ENCODE peak calls at places on chromosomes 3 and 15, in nine cellular contexts. Q is HFF-Myc, V is AG04449, W is esophagus squamous epithelium, F is psoas muscle, U is tibial artery, I is breast epithelium, E is GM06990, N is cardiac muscle cell. X is an unnamed sample.

GRCh38 chr3:99934984-99935797 is 117.5 kb downstream of the CMSS1 start:
- DNase-seq in W (no peak), V (no peak), I (no peak), E (no peak), Q (no peak), F (no peak), U (no peak), N (peak), X (no peak)

GRCh38 chr3:125032100-125032643 is 23.6 kb downstream of the HEG1 start:
- DNase-seq in W (no peak), F (no peak), N (peak), V (no peak), E (no peak), Q (no peak), I (no peak), U (no peak), X (no peak)

GRCh38 chr3:145807990-145808389 is 353.0 kb downstream of the PLOD2 start:
- DNase-seq in F (no peak), W (no peak), I (no peak), U (no peak), V (no peak), Q (no peak), N (peak), E (no peak), X (no peak)

GRCh38 chr15:35054380-35054779 is 30.7 kb downstream of the NANOGP8 start:
- DNase-seq in N (no peak), Q (no peak), W (no peak), I (no peak), E (no peak), V (no peak), U (no peak), F (no peak), X (no peak)

GRCh38 chr3:105304487-105304886 is 62.2 kb upstream of the ALCAM start:
- DNase-seq in V (peak), U (no peak), F (no peak), I (no peak), Q (no peak), N (peak), E (no peak), W (no peak), X (no peak)

GRCh38 chr15:33915571-33916407 is 52.5 kb upstream of the CHRM5 start:
- DNase-seq in Q (no peak), F (no peak), N (no peak), W (no peak), I (no peak), V (no peak), U (no peak), E (peak), X (peak)

GRCh38 chr3:99869621-99870020 is 52.0 kb downstream of the CMSS1 start:
- DNase-seq in U (no peak), F (no peak), N (no peak), V (no peak), I (no peak), Q (no peak), E (no peak), W (no peak), X (no peak)

GRCh38 chr15:66766282-66767228 is 64.5 kb downstream of the SMAD6 start:
- DNase-seq in E (no peak), N (peak), I (no peak), Q (no peak), F (no peak), W (no peak), U (no peak), V (no peak), X (no peak)

GRCh38 chr3:153599685-153600084 is 437.7 kb downstream of the RAP2B start:
- DNase-seq in E (no peak), N (peak), W (no peak), U (peak), I (no peak), Q (peak), V (peak), F (no peak), X (peak)

GRCh38 chr15:45919806-45920205 is 285.0 kb downstream of the SQOR start:
- DNase-seq in W (no peak), Q (peak), N (peak), I (no peak), U (no peak), E (no peak), F (no peak), V (no peak), X (peak)

GRCh38 chr3:151974067-151974466 is 100.6 kb downstream of the SUCNR1 start:
- DNase-seq in N (peak), U (no peak), F (no peak), E (no peak), W (no peak), V (no peak), I (no peak), Q (no peak), X (peak)

GRCh38 chr3:46378426-46378942 is 7.7 kb downstream of the CCR5 start:
- DNase-seq in N (peak), W (no peak), Q (no peak), I (no peak), U (peak), V (no peak), F (peak), E (peak), X (no peak)

GRCh38 chr3:124363451-124363850 is 366.8 kb upstream of the UMPS start:
- DNase-seq in V (peak), F (no peak), I (no peak), N (peak), Q (no peak), W (no peak), U (no peak), E (no peak), X (peak)

GRCh38 chr15:92277776-92278175 is 115.9 kb upstream of the ST8SIA2 start:
- DNase-seq in Q (no peak), F (no peak), N (peak), I (no peak), W (no peak), U (no peak), V (no peak), E (no peak), X (no peak)

GRCh38 chr3:50050361-50050760 is 38.4 kb upstream of the RBM5 start:
- DNase-seq in V (peak), F (no peak), N (peak), E (no peak), I (no peak), W (no peak), Q (peak), U (no peak), X (no peak)

GRCh38 chr3:54278960-54279359 is 156.6 kb downstream of the CACNA2D3 start:
- DNase-seq in N (peak), I (no peak), F (no peak), Q (no peak), E (no peak), U (no peak), V (no peak), W (no peak), X (no peak)

GRCh38 chr15:101267320-101268104 is 9.8 kb downstream of the SELENOS start:
- DNase-seq in W (no peak), N (peak), V (peak), I (no peak), U (peak), E (no peak), F (peak), Q (peak), X (no peak)

GRCh38 chr15:32003558-32003957 is 26.8 kb upstream of the CHRNA7 start:
- DNase-seq in U (no peak), E (no peak), V (no peak), N (no peak), Q (no peak), F (no peak), I (no peak), W (no peak), X (no peak)

GRCh38 chr3:152388631-152389030 is 119.9 kb downstream of the MBNL1 start:
- DNase-seq in W (no peak), N (no peak), I (no peak), F (no peak), U (no peak), E (no peak), Q (no peak), V (no peak), X (no peak)

GRCh38 chr15:74172751-74173544 is 562 bp upstream of the ISLR start:
- DNase-seq in W (no peak), Q (no peak), V (no peak), E (no peak), N (peak), F (peak), I (no peak), U (peak), X (no peak)

GRCh38 chr3:74402821-74403220 is 211.6 kb downstream of the CNTN3 start:
- DNase-seq in E (no peak), U (no peak), I (no peak), V (no peak), F (no peak), W (no peak), Q (no peak), N (no peak), X (no peak)

GRCh38 chr15:74504418-74504817 is 36.6 kb upstream of the ARID3B start:
- DNase-seq in I (no peak), N (no peak), F (no peak), E (no peak), Q (no peak), U (no peak), V (no peak), W (no peak), X (no peak)

GRCh38 chr15:59647085-59647484 is 10.2 kb downstream of the GTF2A2 start:
- DNase-seq in Q (no peak), F (no peak), U (no peak), V (no peak), W (no peak), N (no peak), I (no peak), E (no peak), X (no peak)

GRCh38 chr3:140394488-140395133 is 283.3 kb upstream of the TRIM42 start:
- DNase-seq in V (no peak), Q (no peak), E (no peak), F (no peak), I (no peak), N (no peak), U (no peak), W (no peak), X (no peak)

GRCh38 chr3:140370686-140371085 is 307.2 kb upstream of the TRIM42 start:
- DNase-seq in I (no peak), N (no peak), Q (no peak), U (no peak), F (no peak), V (no peak), W (no peak), E (no peak), X (no peak)

GRCh38 chr3:56869157-56869889 is 67.6 kb upstream of the ARHGEF3 start:
- DNase-seq in I (no peak), W (no peak), N (no peak), Q (no peak), U (no peak), V (no peak), E (no peak), F (no peak), X (peak)

GRCh38 chr3:114108137-114108536 is 51.6 kb downstream of the QTRT2 start:
- DNase-seq in I (no peak), W (no peak), V (no peak), E (no peak), Q (no peak), U (no peak), F (no peak), N (no peak), X (no peak)

GRCh38 chr3:42387802-42388651 is 22.4 kb downstream of the LYZL4 start:
- DNase-seq in I (no peak), E (no peak), W (no peak), N (no peak), V (no peak), F (no peak), U (no peak), Q (no peak), X (no peak)

DNA sequence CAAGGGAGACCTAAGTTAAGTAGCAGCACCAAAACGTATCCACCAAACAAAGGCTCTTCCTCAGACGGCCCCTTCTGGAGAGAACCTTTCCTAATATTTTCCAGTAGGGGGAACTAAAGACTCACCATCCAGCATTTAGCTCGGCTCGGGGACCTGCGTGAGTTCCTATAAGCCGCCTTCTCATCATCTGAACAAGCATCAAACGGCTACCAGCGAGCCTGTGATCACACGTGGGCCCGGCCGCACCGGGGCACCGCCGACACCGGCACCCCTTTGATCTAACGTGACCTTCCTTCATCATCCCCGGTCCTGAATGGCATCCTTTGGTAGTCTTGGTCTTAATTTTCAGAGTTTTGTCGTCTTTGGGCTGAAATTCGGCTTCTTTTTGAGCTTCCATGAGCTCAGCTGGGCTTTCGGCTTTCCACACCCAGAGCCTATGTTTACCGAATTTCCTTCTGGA is 1.4 kb upstream of the ROBO2 start:
- DNase-seq in F (peak), U (peak), E (no peak), I (peak), Q (peak), W (no peak), V (peak), N (peak), X (peak)
- TF ChIP-seq CTCF in F (peak), U (peak), E (no peak), I (peak), Q (peak), W (peak), V (peak), N (peak), X (peak)

GRCh38 chr15:75639709-75640482 is at the start of gene IMP3:
- DNase-seq in I (peak), Q (peak), E (peak), V (no peak), U (peak), N (peak), F (peak), W (peak), X (peak)

GRCh38 chr15:75639191-75639708 is 774 bp downstream of the IMP3 start:
- DNase-seq in V (no peak), W (no peak), I (no peak), F (no peak), U (no peak), N (peak), E (no peak), Q (no peak), X (no peak)

GRCh38 chr15:75641603-75642002 is 1.6 kb upstream of the IMP3 start:
- DNase-seq in Q (no peak), V (no peak), W (no peak), F (no peak), N (no peak), I (no peak), U (no peak), E (no peak), X (no peak)

GRCh38 chr15:75640483-75641175 is 605 bp upstream of the IMP3 start:
- DNase-seq in E (peak), N (peak), Q (no peak), U (no peak), F (no peak), W (no peak), I (no peak), V (no peak), X (no peak)

GRCh38 chr15:75641176-75641498 is 1.1 kb upstream of the IMP3 start:
- DNase-seq in N (no peak), W (no peak), U (no peak), E (no peak), I (no peak), Q (no peak), V (no peak), F (no peak), X (no peak)
- H3K4me3 ChIP-seq in N (no peak), W (no peak), U (no peak), E (peak), I (peak), Q (peak), V (no peak), F (peak), X (no peak)

DNA sequence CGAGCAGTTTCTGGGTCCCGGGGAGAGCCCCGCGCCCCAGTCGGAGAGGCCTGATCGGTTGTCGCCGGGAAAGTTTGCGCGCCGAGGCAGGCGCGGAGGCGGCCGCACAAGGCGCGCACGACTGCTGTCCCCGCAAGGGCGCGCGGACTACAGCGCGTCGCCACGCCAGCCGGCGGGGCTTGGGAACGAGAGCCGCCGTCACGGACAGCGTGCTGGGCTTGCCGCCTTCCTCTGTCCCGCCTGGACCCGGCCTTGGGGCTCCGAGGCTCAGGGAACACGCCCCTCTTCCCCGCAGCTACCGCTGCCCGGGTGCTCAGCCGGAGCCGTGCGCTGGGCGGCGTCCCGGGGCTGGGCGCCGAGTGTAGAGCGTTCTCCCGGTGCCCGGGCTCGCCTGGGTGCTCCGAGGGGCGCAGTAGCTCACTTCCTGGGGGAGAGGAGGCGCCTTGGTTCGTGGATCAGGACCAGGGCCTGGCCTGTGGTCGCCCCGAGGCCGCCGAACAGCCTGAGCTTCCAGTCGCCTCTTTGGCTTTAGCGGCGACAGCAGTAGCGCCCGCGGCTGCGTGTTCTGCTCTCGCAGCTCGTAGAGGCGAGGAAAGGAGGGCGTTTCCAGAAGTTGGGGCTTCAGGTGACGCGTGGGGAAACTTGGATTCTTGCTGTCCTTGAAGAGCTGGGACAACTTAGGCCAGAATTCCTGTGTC is 226.6 kb upstream of the C2CD4B start:
- DNase-seq in I (peak), N (peak), E (peak), V (no peak), F (peak), Q (no peak), W (no peak), U (peak), X (no peak)
- TF ChIP-seq CTCF in I (no peak), N (peak), E (peak), V (peak), F (peak), Q (peak), W (no peak), U (peak), X (peak)

GRCh38 chr3:12286927-12287726 is 1.7 kb upstream of the PPARG start:
- DNase-seq in V (no peak), N (peak), I (no peak), F (peak), Q (no peak), W (no peak), E (no peak), U (no peak), X (no peak)

GRCh38 chr3:12289562-12289961 is 692 bp downstream of the PPARG start:
- DNase-seq in U (no peak), I (no peak), F (no peak), N (no peak), E (no peak), V (no peak), W (no peak), Q (no peak), X (no peak)

GRCh38 chr3:12288466-12289129 is at the start of gene PPARG:
- DNase-seq in I (no peak), W (no peak), U (no peak), F (peak), N (peak), V (no peak), Q (no peak), E (no peak), X (peak)

GRCh38 chr3:12286504-12286903 is 2.4 kb upstream of the PPARG start:
- DNase-seq in W (no peak), I (no peak), E (no peak), F (no peak), V (no peak), Q (no peak), U (no peak), N (no peak), X (no peak)

GRCh38 chr3:12287727-12288465 is 974 bp upstream of the PPARG start:
- DNase-seq in N (peak), I (no peak), U (no peak), W (no peak), E (no peak), F (peak), V (no peak), Q (no peak), X (no peak)
- H3K4me3 ChIP-seq in N (peak), I (peak), U (peak), W (peak), E (no peak), F (peak), V (peak), Q (peak), X (peak)

GRCh38 chr3:184234224-184234623 is 4.8 kb downstream of the VWA5B2 start:
- DNase-seq in Q (no peak), E (no peak), W (no peak), U (no peak), I (peak), F (peak), N (peak), V (peak), X (peak)
- TF ChIP-seq CTCF in Q (no peak), E (no peak), W (no peak), U (no peak), I (no peak), F (no peak), N (no peak), V (no peak), X (peak)

GRCh38 chr3:122681294-122682015 is 816 bp downstream of the PARP14 start:
- DNase-seq in W (no peak), N (no peak), Q (no peak), F (no peak), E (peak), V (no peak), I (no peak), U (no peak), X (no peak)

GRCh38 chr3:122679085-122679466 is 1.6 kb upstream of the PARP14 start:
- DNase-seq in E (peak), I (peak), N (peak), V (peak), Q (peak), F (peak), W (peak), U (peak), X (no peak)

GRCh38 chr3:122679467-122680291 is 960 bp upstream of the PARP14 start:
- DNase-seq in F (peak), E (peak), N (peak), Q (no peak), W (no peak), U (peak), I (no peak), V (no peak), X (no peak)

GRCh38 chr3:122680381-122681293 is at the start of gene PARP14:
- DNase-seq in U (peak), F (peak), V (no peak), Q (peak), I (peak), W (no peak), E (peak), N (peak), X (no peak)

DNA sequence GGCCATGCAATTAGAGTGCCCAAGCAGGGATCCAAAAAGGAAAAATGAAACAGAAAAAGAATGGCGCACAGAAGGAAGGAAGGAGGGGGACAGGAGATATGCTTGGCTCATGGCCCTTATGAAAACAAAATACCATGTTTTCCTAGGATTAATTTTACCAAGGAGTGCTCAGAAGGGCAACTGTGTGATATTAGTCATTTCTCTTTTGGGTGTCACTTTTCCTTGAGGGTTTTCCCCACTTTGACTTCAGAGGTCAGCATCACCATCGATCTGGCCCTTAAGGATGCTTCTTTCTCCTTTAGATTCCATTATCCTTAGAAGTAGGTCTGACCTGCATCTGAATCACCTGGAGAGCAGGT is 1.4 kb downstream of the PARP14 start:
- DNase-seq in U (no peak), W (no peak), N (no peak), F (no peak), Q (no peak), I (no peak), E (no peak), V (no peak), X (no peak)
- H3K4me3 ChIP-seq in U (peak), W (peak), N (no peak), F (peak), Q (peak), I (peak), E (peak), V (peak), X (no peak)